ENCODE peak calls at places on chromosomes 6 and 20, in nine cellular contexts. One of them, this sample, is unnamed.

GRCh38 chr6:98833101-98834059 is 994 bp upstream of the POU3F2 start:
- DNase-seq in thoracic aorta: no peak
- DNase-seq in stimulated activated CD8-positive, alpha-beta memory T cell treated with anti-CD3 and anti-CD28 coated beads, Interleukin-2, amount 100 ng/mL, for 48 hours: no peak
- DNase-seq in cardiac muscle cell: peak
- DNase-seq in heart right ventricle: no peak
- DNase-seq in ACHN: peak
- DNase-seq in choroid plexus epithelial cell: peak
- DNase-seq in stimulated activated CD4-positive, alpha-beta T cell treated with anti-CD3 and anti-CD28 coated beads, Interleukin-15, amount 100 ng/mL, for 1 hour: no peak
- DNase-seq in GM23248: peak
- DNase-seq in this sample: no peak

GRCh38 chr20:51563597-51564332 is 21.2 kb upstream of the NFATC2 start:
- DNase-seq in thoracic aorta: peak
- DNase-seq in stimulated activated CD8-positive, alpha-beta memory T cell treated with anti-CD3 and anti-CD28 coated beads, Interleukin-2, amount 100 ng/mL, for 48 hours: no peak
- DNase-seq in cardiac muscle cell: peak
- DNase-seq in heart right ventricle: peak
- DNase-seq in ACHN: peak
- DNase-seq in choroid plexus epithelial cell: peak
- DNase-seq in stimulated activated CD4-positive, alpha-beta T cell treated with anti-CD3 and anti-CD28 coated beads, Interleukin-15, amount 100 ng/mL, for 1 hour: no peak
- DNase-seq in GM23248: peak
- DNase-seq in this sample: no peak

GRCh38 chr6:33172307-33173227 is 19.7 kb downstream of the COL11A2 start:
- DNase-seq in thoracic aorta: no peak
- DNase-seq in stimulated activated CD8-positive, alpha-beta memory T cell treated with anti-CD3 and anti-CD28 coated beads, Interleukin-2, amount 100 ng/mL, for 48 hours: no peak
- DNase-seq in cardiac muscle cell: no peak
- DNase-seq in heart right ventricle: no peak
- DNase-seq in ACHN: peak
- DNase-seq in choroid plexus epithelial cell: peak
- DNase-seq in stimulated activated CD4-positive, alpha-beta T cell treated with anti-CD3 and anti-CD28 coated beads, Interleukin-15, amount 100 ng/mL, for 1 hour: no peak
- DNase-seq in GM23248: peak
- DNase-seq in this sample: no peak

GRCh38 chr20:58708246-58708931 is 15.8 kb downstream of the NPEPL1 start:
- DNase-seq in thoracic aorta: no peak
- DNase-seq in stimulated activated CD8-positive, alpha-beta memory T cell treated with anti-CD3 and anti-CD28 coated beads, Interleukin-2, amount 100 ng/mL, for 48 hours: no peak
- DNase-seq in cardiac muscle cell: no peak
- DNase-seq in heart right ventricle: no peak
- DNase-seq in ACHN: no peak
- DNase-seq in choroid plexus epithelial cell: no peak
- DNase-seq in stimulated activated CD4-positive, alpha-beta T cell treated with anti-CD3 and anti-CD28 coated beads, Interleukin-15, amount 100 ng/mL, for 1 hour: no peak
- DNase-seq in GM23248: no peak
- DNase-seq in this sample: no peak

GRCh38 chr6:24283043-24283985 is 74.5 kb downstream of the DCDC2 start:
- DNase-seq in thoracic aorta: no peak
- DNase-seq in stimulated activated CD8-positive, alpha-beta memory T cell treated with anti-CD3 and anti-CD28 coated beads, Interleukin-2, amount 100 ng/mL, for 48 hours: peak
- DNase-seq in cardiac muscle cell: peak
- DNase-seq in heart right ventricle: peak
- DNase-seq in ACHN: peak
- DNase-seq in choroid plexus epithelial cell: peak
- DNase-seq in stimulated activated CD4-positive, alpha-beta T cell treated with anti-CD3 and anti-CD28 coated beads, Interleukin-15, amount 100 ng/mL, for 1 hour: peak
- DNase-seq in GM23248: peak
- DNase-seq in this sample: peak

GRCh38 chr20:37297066-37297736 is 7.7 kb downstream of the MANBAL start:
- DNase-seq in thoracic aorta: no peak
- DNase-seq in stimulated activated CD8-positive, alpha-beta memory T cell treated with anti-CD3 and anti-CD28 coated beads, Interleukin-2, amount 100 ng/mL, for 48 hours: no peak
- DNase-seq in cardiac muscle cell: no peak
- DNase-seq in heart right ventricle: no peak
- DNase-seq in ACHN: no peak
- DNase-seq in choroid plexus epithelial cell: no peak
- DNase-seq in stimulated activated CD4-positive, alpha-beta T cell treated with anti-CD3 and anti-CD28 coated beads, Interleukin-15, amount 100 ng/mL, for 1 hour: no peak
- DNase-seq in GM23248: peak
- DNase-seq in this sample: no peak

GRCh38 chr6:85065831-85066230 is 301.4 kb upstream of the TBX18 start:
- DNase-seq in thoracic aorta: no peak
- DNase-seq in stimulated activated CD8-positive, alpha-beta memory T cell treated with anti-CD3 and anti-CD28 coated beads, Interleukin-2, amount 100 ng/mL, for 48 hours: no peak
- DNase-seq in cardiac muscle cell: no peak
- DNase-seq in heart right ventricle: no peak
- DNase-seq in ACHN: no peak
- DNase-seq in choroid plexus epithelial cell: no peak
- DNase-seq in stimulated activated CD4-positive, alpha-beta T cell treated with anti-CD3 and anti-CD28 coated beads, Interleukin-15, amount 100 ng/mL, for 1 hour: no peak
- DNase-seq in GM23248: peak
- DNase-seq in this sample: no peak

GRCh38 chr6:64520050-64520449 is 884.4 kb downstream of the PHF3 start:
- DNase-seq in thoracic aorta: no peak
- DNase-seq in stimulated activated CD8-positive, alpha-beta memory T cell treated with anti-CD3 and anti-CD28 coated beads, Interleukin-2, amount 100 ng/mL, for 48 hours: no peak
- DNase-seq in cardiac muscle cell: no peak
- DNase-seq in heart right ventricle: no peak
- DNase-seq in ACHN: peak
- DNase-seq in choroid plexus epithelial cell: peak
- DNase-seq in stimulated activated CD4-positive, alpha-beta T cell treated with anti-CD3 and anti-CD28 coated beads, Interleukin-15, amount 100 ng/mL, for 1 hour: no peak
- DNase-seq in GM23248: peak
- DNase-seq in this sample: peak

GRCh38 chr6:132364249-132364648 is 37.0 kb downstream of the MOXD1 start:
- DNase-seq in thoracic aorta: no peak
- DNase-seq in stimulated activated CD8-positive, alpha-beta memory T cell treated with anti-CD3 and anti-CD28 coated beads, Interleukin-2, amount 100 ng/mL, for 48 hours: no peak
- DNase-seq in cardiac muscle cell: no peak
- DNase-seq in heart right ventricle: no peak
- DNase-seq in ACHN: no peak
- DNase-seq in choroid plexus epithelial cell: no peak
- DNase-seq in stimulated activated CD4-positive, alpha-beta T cell treated with anti-CD3 and anti-CD28 coated beads, Interleukin-15, amount 100 ng/mL, for 1 hour: no peak
- DNase-seq in GM23248: no peak
- DNase-seq in this sample: no peak

GRCh38 chr6:140463312-140463710 is 1088.9 kb upstream of the CITED2 start:
- DNase-seq in thoracic aorta: no peak
- DNase-seq in stimulated activated CD8-positive, alpha-beta memory T cell treated with anti-CD3 and anti-CD28 coated beads, Interleukin-2, amount 100 ng/mL, for 48 hours: no peak
- DNase-seq in cardiac muscle cell: no peak
- DNase-seq in heart right ventricle: no peak
- DNase-seq in ACHN: no peak
- DNase-seq in choroid plexus epithelial cell: peak
- DNase-seq in stimulated activated CD4-positive, alpha-beta T cell treated with anti-CD3 and anti-CD28 coated beads, Interleukin-15, amount 100 ng/mL, for 1 hour: no peak
- DNase-seq in GM23248: no peak
- DNase-seq in this sample: no peak

GRCh38 chr20:36728986-36729385 is 16.9 kb downstream of the NDRG3 start:
- DNase-seq in thoracic aorta: no peak
- DNase-seq in stimulated activated CD8-positive, alpha-beta memory T cell treated with anti-CD3 and anti-CD28 coated beads, Interleukin-2, amount 100 ng/mL, for 48 hours: no peak
- DNase-seq in cardiac muscle cell: no peak
- DNase-seq in heart right ventricle: no peak
- DNase-seq in ACHN: peak
- DNase-seq in choroid plexus epithelial cell: peak
- DNase-seq in stimulated activated CD4-positive, alpha-beta T cell treated with anti-CD3 and anti-CD28 coated beads, Interleukin-15, amount 100 ng/mL, for 1 hour: no peak
- DNase-seq in GM23248: peak
- DNase-seq in this sample: no peak

GRCh38 chr6:55239099-55239498 is 64.8 kb downstream of the HCRTR2 start:
- DNase-seq in thoracic aorta: no peak
- DNase-seq in stimulated activated CD8-positive, alpha-beta memory T cell treated with anti-CD3 and anti-CD28 coated beads, Interleukin-2, amount 100 ng/mL, for 48 hours: no peak
- DNase-seq in cardiac muscle cell: no peak
- DNase-seq in heart right ventricle: no peak
- DNase-seq in ACHN: no peak
- DNase-seq in choroid plexus epithelial cell: peak
- DNase-seq in stimulated activated CD4-positive, alpha-beta T cell treated with anti-CD3 and anti-CD28 coated beads, Interleukin-15, amount 100 ng/mL, for 1 hour: no peak
- DNase-seq in GM23248: no peak
- DNase-seq in this sample: no peak

GRCh38 chr20:62572980-62573379 is 69.3 kb upstream of the SLCO4A1 start:
- DNase-seq in thoracic aorta: no peak
- DNase-seq in stimulated activated CD8-positive, alpha-beta memory T cell treated with anti-CD3 and anti-CD28 coated beads, Interleukin-2, amount 100 ng/mL, for 48 hours: no peak
- DNase-seq in cardiac muscle cell: no peak
- DNase-seq in heart right ventricle: no peak
- DNase-seq in ACHN: no peak
- DNase-seq in choroid plexus epithelial cell: no peak
- DNase-seq in stimulated activated CD4-positive, alpha-beta T cell treated with anti-CD3 and anti-CD28 coated beads, Interleukin-15, amount 100 ng/mL, for 1 hour: no peak
- DNase-seq in GM23248: no peak
- DNase-seq in this sample: no peak

GRCh38 chr6:797479-798077 is 104.6 kb upstream of the EXOC2 start:
- DNase-seq in thoracic aorta: no peak
- DNase-seq in stimulated activated CD8-positive, alpha-beta memory T cell treated with anti-CD3 and anti-CD28 coated beads, Interleukin-2, amount 100 ng/mL, for 48 hours: no peak
- DNase-seq in cardiac muscle cell: peak
- DNase-seq in heart right ventricle: peak
- DNase-seq in ACHN: peak
- DNase-seq in choroid plexus epithelial cell: peak
- DNase-seq in stimulated activated CD4-positive, alpha-beta T cell treated with anti-CD3 and anti-CD28 coated beads, Interleukin-15, amount 100 ng/mL, for 1 hour: no peak
- DNase-seq in GM23248: peak
- DNase-seq in this sample: no peak

GRCh38 chr6:89310929-89311328 is 4.2 kb downstream of the GABRR2 start:
- DNase-seq in thoracic aorta: no peak
- DNase-seq in stimulated activated CD8-positive, alpha-beta memory T cell treated with anti-CD3 and anti-CD28 coated beads, Interleukin-2, amount 100 ng/mL, for 48 hours: no peak
- DNase-seq in cardiac muscle cell: no peak
- DNase-seq in heart right ventricle: no peak
- DNase-seq in ACHN: no peak
- DNase-seq in choroid plexus epithelial cell: no peak
- DNase-seq in stimulated activated CD4-positive, alpha-beta T cell treated with anti-CD3 and anti-CD28 coated beads, Interleukin-15, amount 100 ng/mL, for 1 hour: no peak
- DNase-seq in GM23248: peak
- DNase-seq in this sample: no peak

GRCh38 chr6:37557645-37558114 is 58.0 kb upstream of the CCDC167 start:
- DNase-seq in thoracic aorta: no peak
- DNase-seq in stimulated activated CD8-positive, alpha-beta memory T cell treated with anti-CD3 and anti-CD28 coated beads, Interleukin-2, amount 100 ng/mL, for 48 hours: no peak
- DNase-seq in cardiac muscle cell: no peak
- DNase-seq in heart right ventricle: no peak
- DNase-seq in ACHN: no peak
- DNase-seq in choroid plexus epithelial cell: no peak
- DNase-seq in stimulated activated CD4-positive, alpha-beta T cell treated with anti-CD3 and anti-CD28 coated beads, Interleukin-15, amount 100 ng/mL, for 1 hour: no peak
- DNase-seq in GM23248: peak
- DNase-seq in this sample: no peak

GRCh38 chr20:9500121-9500911 is 14.1 kb upstream of the LAMP5 start:
- DNase-seq in thoracic aorta: no peak
- DNase-seq in stimulated activated CD8-positive, alpha-beta memory T cell treated with anti-CD3 and anti-CD28 coated beads, Interleukin-2, amount 100 ng/mL, for 48 hours: no peak
- DNase-seq in cardiac muscle cell: no peak
- DNase-seq in heart right ventricle: no peak
- DNase-seq in ACHN: no peak
- DNase-seq in choroid plexus epithelial cell: no peak
- DNase-seq in stimulated activated CD4-positive, alpha-beta T cell treated with anti-CD3 and anti-CD28 coated beads, Interleukin-15, amount 100 ng/mL, for 1 hour: no peak
- DNase-seq in GM23248: no peak
- DNase-seq in this sample: no peak

GRCh38 chr20:49278817-49279676 is 1.2 kb upstream of the ZNFX1 start:
- DNase-seq in thoracic aorta: no peak
- DNase-seq in stimulated activated CD8-positive, alpha-beta memory T cell treated with anti-CD3 and anti-CD28 coated beads, Interleukin-2, amount 100 ng/mL, for 48 hours: no peak
- DNase-seq in cardiac muscle cell: no peak
- DNase-seq in heart right ventricle: no peak
- DNase-seq in ACHN: no peak
- DNase-seq in choroid plexus epithelial cell: peak
- DNase-seq in stimulated activated CD4-positive, alpha-beta T cell treated with anti-CD3 and anti-CD28 coated beads, Interleukin-15, amount 100 ng/mL, for 1 hour: no peak
- DNase-seq in GM23248: peak
- DNase-seq in this sample: no peak

GRCh38 chr6:47743744-47744143 is 38.1 kb upstream of the OPN5 start:
- DNase-seq in thoracic aorta: no peak
- DNase-seq in stimulated activated CD8-positive, alpha-beta memory T cell treated with anti-CD3 and anti-CD28 coated beads, Interleukin-2, amount 100 ng/mL, for 48 hours: no peak
- DNase-seq in cardiac muscle cell: no peak
- DNase-seq in heart right ventricle: no peak
- DNase-seq in ACHN: no peak
- DNase-seq in choroid plexus epithelial cell: peak
- DNase-seq in stimulated activated CD4-positive, alpha-beta T cell treated with anti-CD3 and anti-CD28 coated beads, Interleukin-15, amount 100 ng/mL, for 1 hour: no peak
- DNase-seq in GM23248: peak
- DNase-seq in this sample: no peak

This sample was measured in epithelial cell of proximal tubule.